ENCODE peak calls at places on chromosome 21, in four cellular contexts. One of them, this sample, is unnamed.

GRCh38 chr21:42757826-42758655 is 104.6 kb downstream of the PDE9A start:
- DNase-seq in mesendoderm: no peak
- DNase-seq in H9: no peak
- DNase-seq in trophoblast cell: no peak
- DNase-seq in this sample: no peak

GRCh38 chr21:32612075-32612998 is at the start of gene CFAP298:
- DNase-seq in mesendoderm: peak; percentile 96
- DNase-seq in H9: peak; percentile 88
- DNase-seq in trophoblast cell: peak; percentile 90
- DNase-seq in this sample: peak; percentile 95

GRCh38 chr21:31490471-31490870 is 146.4 kb upstream of the TIAM1 start:
- DNase-seq in mesendoderm: peak; percentile 62
- DNase-seq in H9: no peak
- DNase-seq in trophoblast cell: no peak
- DNase-seq in this sample: no peak

GRCh38 chr21:32372755-32373154 is 20.1 kb downstream of the URB1 start:
- DNase-seq in mesendoderm: no peak
- DNase-seq in H9: no peak
- DNase-seq in trophoblast cell: no peak
- DNase-seq in this sample: peak; percentile 23

GRCh38 chr21:27564684-27565280 is 597.9 kb upstream of the ADAMTS5 start:
- DNase-seq in mesendoderm: peak; percentile 65
- DNase-seq in H9: peak; percentile 38
- DNase-seq in trophoblast cell: peak; percentile 32
- DNase-seq in this sample: peak; percentile 70

GRCh38 chr21:41602511-41602910 is 94.6 kb upstream of the TMPRSS2 start:
- DNase-seq in mesendoderm: no peak
- DNase-seq in H9: no peak
- DNase-seq in trophoblast cell: no peak
- DNase-seq in this sample: no peak

GRCh38 chr21:40385883-40386282 is 461.1 kb downstream of the DSCAM start:
- DNase-seq in mesendoderm: no peak
- DNase-seq in H9: no peak
- DNase-seq in trophoblast cell: no peak
- DNase-seq in this sample: no peak

GRCh38 chr21:45880097-45881068 is 101.2 kb upstream of the COL6A1 start:
- DNase-seq in mesendoderm: peak; percentile 84
- DNase-seq in H9: peak; percentile 82
- DNase-seq in trophoblast cell: peak; percentile 30
- DNase-seq in this sample: peak; percentile 58

GRCh38 chr21:34857122-34857713 is 188.4 kb downstream of the CLIC6 start:
- DNase-seq in mesendoderm: no peak
- DNase-seq in H9: no peak
- DNase-seq in trophoblast cell: no peak
- DNase-seq in this sample: no peak

GRCh38 chr21:43312751-43313169 is 114.2 kb downstream of the SIK1 start:
- DNase-seq in mesendoderm: no peak
- DNase-seq in H9: peak; percentile 56
- DNase-seq in trophoblast cell: no peak
- DNase-seq in this sample: no peak

GRCh38 chr21:44480200-44481065 is 25.1 kb downstream of the LRRC3 start:
- DNase-seq in mesendoderm: no peak
- DNase-seq in H9: no peak
- DNase-seq in trophoblast cell: no peak
- DNase-seq in this sample: no peak
- H3K4me2 ChIP-seq in mesendoderm: no peak overlapping the region
- H3K4me2 ChIP-seq in H9: no peak overlapping the region
- H3K4me2 ChIP-seq in trophoblast cell: no peak overlapping the region
- H3K4me2 ChIP-seq in this sample: no peak overlapping the region

GRCh38 chr21:44710756-44711326 is 531 bp downstream of the TSPEAR start:
- DNase-seq in mesendoderm: peak; percentile 75
- DNase-seq in H9: peak; percentile 72
- DNase-seq in trophoblast cell: no peak
- DNase-seq in this sample: no peak
- H2BK5ac ChIP-seq in mesendoderm: no peak overlapping the region
- H2BK5ac ChIP-seq in H9: no peak overlapping the region
- H2BK5ac ChIP-seq in trophoblast cell: no peak overlapping the region
- H2BK5ac ChIP-seq in this sample: no peak overlapping the region

GRCh38 chr21:23531444-23531843 is 2075.8 kb downstream of the MRPL39 start:
- DNase-seq in mesendoderm: no peak
- DNase-seq in H9: no peak
- DNase-seq in trophoblast cell: no peak
- DNase-seq in this sample: no peak

DNA sequence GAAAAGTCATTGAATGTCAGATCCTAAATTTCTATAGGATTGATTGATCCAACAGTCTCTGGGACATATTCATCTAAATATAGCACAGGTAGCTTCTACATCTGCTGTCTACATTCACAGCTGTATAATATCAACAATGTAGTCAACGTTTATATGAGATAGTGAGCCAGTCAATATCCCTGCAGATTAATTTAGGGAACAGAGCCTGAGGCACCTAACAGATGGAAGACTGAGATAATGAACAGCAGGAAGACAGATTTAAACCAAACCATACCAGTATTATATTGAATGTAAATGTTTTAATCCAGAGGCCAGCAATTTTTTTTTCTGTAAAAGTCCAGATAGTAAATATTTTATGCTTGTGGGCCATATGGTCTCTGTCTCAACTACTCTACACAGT is 2072.4 kb downstream of the MRPL39 start:
- DNase-seq in mesendoderm: no peak
- DNase-seq in H9: no peak
- DNase-seq in trophoblast cell: no peak
- DNase-seq in this sample: no peak
- H3K4me2 ChIP-seq in mesendoderm: no peak overlapping the region
- H3K4me2 ChIP-seq in H9: no peak overlapping the region
- H3K4me2 ChIP-seq in trophoblast cell: no peak overlapping the region
- H3K4me2 ChIP-seq in this sample: no peak overlapping the region

GRCh38 chr21:44425895-44426662 is 29.2 kb upstream of the LRRC3 start:
- DNase-seq in mesendoderm: no peak
- DNase-seq in H9: peak; percentile 24
- DNase-seq in trophoblast cell: no peak
- DNase-seq in this sample: no peak

GRCh38 chr21:44425307-44425894 is 29.9 kb upstream of the LRRC3 start:
- DNase-seq in mesendoderm: no peak
- DNase-seq in H9: peak; percentile 32
- DNase-seq in trophoblast cell: peak; percentile 28
- DNase-seq in this sample: no peak

GRCh38 chr21:44427241-44428120 is 27.8 kb upstream of the LRRC3 start:
- DNase-seq in mesendoderm: no peak
- DNase-seq in H9: peak; percentile 33
- DNase-seq in trophoblast cell: no peak
- DNase-seq in this sample: no peak

GRCh38 chr21:44428281-44428942 is 26.9 kb upstream of the LRRC3 start:
- DNase-seq in mesendoderm: peak; percentile 83
- DNase-seq in H9: peak; percentile 88
- DNase-seq in trophoblast cell: peak; percentile 78
- DNase-seq in this sample: no peak

GRCh38 chr21:44426663-44427191 is 28.6 kb upstream of the LRRC3 start:
- DNase-seq in mesendoderm: no peak
- DNase-seq in H9: peak; percentile 25
- DNase-seq in trophoblast cell: no peak
- DNase-seq in this sample: no peak
- H2BK5ac ChIP-seq in mesendoderm: no peak overlapping the region
- H2BK5ac ChIP-seq in H9: no peak overlapping the region
- H2BK5ac ChIP-seq in trophoblast cell: no peak overlapping the region
- H2BK5ac ChIP-seq in this sample: no peak overlapping the region